ENCODE peak calls at places on chromosome 19, in four cellular contexts. One of them, this sample, is unnamed.
A peak's percentile ranks its signal among the peaks of the same experiment; 100 is the strongest.

GRCh38 chr19:54180691-54181091 is 7.7 kb upstream of the TMC4 start:
- DNase-seq in ascending aorta: no peak
- DNase-seq in H9: no peak
- DNase-seq in retinal pigment epithelial cell: no peak
- DNase-seq in this sample: no peak

GRCh38 chr19:655691-656090 is 7.3 kb downstream of the RNF126 start:
- DNase-seq in retinal pigment epithelial cell: no peak
- DNase-seq in ascending aorta: no peak
- DNase-seq in H9: no peak
- DNase-seq in this sample: no peak

GRCh38 chr19:12112701-12113100 is 27.4 kb downstream of the ZNF20 start:
- DNase-seq in retinal pigment epithelial cell: no peak
- DNase-seq in ascending aorta: no peak
- DNase-seq in H9: no peak
- DNase-seq in this sample: no peak

GRCh38 chr19:6427131-6427530 is 2.5 kb upstream of the KHSRP start:
- DNase-seq in ascending aorta: no peak
- DNase-seq in H9: no peak
- DNase-seq in retinal pigment epithelial cell: no peak
- DNase-seq in this sample: no peak

GRCh38 chr19:39949026-39949747 is 14.8 kb upstream of the FCGBP start:
- DNase-seq in ascending aorta: peak; percentile 9
- DNase-seq in H9: no peak
- DNase-seq in retinal pigment epithelial cell: no peak
- DNase-seq in this sample: no peak

GRCh38 chr19:4425531-4425930 is 23.1 kb downstream of the CHAF1A start:
- DNase-seq in ascending aorta: no peak
- DNase-seq in H9: no peak
- DNase-seq in retinal pigment epithelial cell: no peak
- DNase-seq in this sample: no peak

GRCh38 chr19:12628040-12629022 is 17.6 kb downstream of the ZNF791 start:
- DNase-seq in ascending aorta: no peak
- DNase-seq in H9: no peak
- DNase-seq in retinal pigment epithelial cell: no peak
- DNase-seq in this sample: no peak

GRCh38 chr19:48635966-48636858 is 967 bp downstream of the DBP start:
- DNase-seq in ascending aorta: peak; percentile 71
- DNase-seq in H9: no peak
- DNase-seq in retinal pigment epithelial cell: no peak
- DNase-seq in this sample: no peak

GRCh38 chr19:1239420-1239795 is 1.6 kb upstream of the CBARP start:
- DNase-seq in retinal pigment epithelial cell: no peak
- DNase-seq in H9: no peak
- DNase-seq in ascending aorta: no peak
- DNase-seq in this sample: no peak

GRCh38 chr19:28727133-28727834 is 485.7 kb downstream of the UQCRFS1 start:
- DNase-seq in H9: peak; percentile 83
- DNase-seq in ascending aorta: no peak
- DNase-seq in retinal pigment epithelial cell: no peak
- DNase-seq in this sample: peak; percentile 44

GRCh38 chr19:34428549-34429285 is 536 bp downstream of the UBA2 start:
- DNase-seq in H9: no peak
- DNase-seq in ascending aorta: peak; percentile 71
- DNase-seq in retinal pigment epithelial cell: no peak
- DNase-seq in this sample: no peak
- TF ChIP-seq CTCF in H9: no peak
- TF ChIP-seq CTCF in ascending aorta: no peak
- TF ChIP-seq CTCF in retinal pigment epithelial cell: no peak
- TF ChIP-seq CTCF in this sample: no peak

DNA sequence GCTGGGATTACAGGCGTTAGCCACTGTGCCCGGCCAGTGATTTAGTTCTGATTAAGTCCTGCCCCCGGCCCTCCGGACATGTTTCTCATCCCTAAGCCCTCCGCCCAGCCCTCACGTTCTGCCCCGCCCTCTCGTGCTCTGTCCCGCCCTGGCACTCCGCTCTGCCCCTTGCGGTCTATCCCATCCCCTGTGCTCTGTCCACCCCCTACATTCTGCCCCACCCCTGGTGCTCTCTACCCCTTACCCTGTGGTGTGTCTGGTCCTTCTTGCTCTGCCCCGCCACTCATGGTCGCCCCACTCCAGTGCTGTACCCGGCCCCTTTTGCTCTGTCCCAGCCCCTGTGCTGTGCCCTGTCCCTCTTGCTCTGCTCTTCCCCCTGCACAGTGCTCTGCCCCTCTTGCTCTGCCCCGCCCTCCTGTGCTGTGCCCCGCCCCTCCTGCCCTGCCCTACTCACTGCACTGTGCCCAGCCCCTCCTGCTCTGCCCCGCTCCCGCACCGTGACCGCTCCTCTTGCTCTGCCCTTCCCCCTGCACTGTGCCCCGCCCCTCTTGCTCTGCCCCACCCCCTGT is 3.0 kb downstream of the GTPBP3 start:
- DNase-seq in ascending aorta: no peak
- DNase-seq in retinal pigment epithelial cell: no peak
- DNase-seq in H9: peak; percentile 94
- DNase-seq in this sample: no peak
- TF ChIP-seq CTCF in ascending aorta: no peak
- TF ChIP-seq CTCF in retinal pigment epithelial cell: no peak
- TF ChIP-seq CTCF in H9: no peak
- TF ChIP-seq CTCF in this sample: no peak

DNA sequence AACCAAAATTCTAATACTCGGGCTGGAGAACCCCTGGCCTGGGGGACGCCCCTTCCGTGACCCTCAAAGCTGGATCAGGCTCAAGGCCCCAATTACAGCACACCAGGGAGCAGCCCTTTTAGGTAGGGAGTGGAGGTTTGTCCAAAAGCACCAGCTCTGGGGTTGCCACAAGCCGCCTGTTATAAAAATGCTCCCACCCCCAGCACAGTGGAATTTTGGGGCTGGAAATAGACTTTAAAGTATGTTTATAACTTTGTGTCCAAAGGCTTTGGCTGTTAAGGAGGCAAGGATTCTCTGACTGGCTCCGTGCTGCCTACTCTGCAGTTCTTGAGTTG is 564 bp upstream of the GMIP start:
- DNase-seq in retinal pigment epithelial cell: no peak
- DNase-seq in ascending aorta: no peak
- DNase-seq in H9: no peak
- DNase-seq in this sample: no peak
- TF ChIP-seq CTCF in retinal pigment epithelial cell: no peak
- TF ChIP-seq CTCF in ascending aorta: no peak
- TF ChIP-seq CTCF in H9: peak; percentile 2
- TF ChIP-seq CTCF in this sample: peak; percentile 56

GRCh38 chr19:45902651-45903625 is 525 bp upstream of the MYPOP start:
- DNase-seq in retinal pigment epithelial cell: peak; percentile 76
- DNase-seq in H9: peak; percentile 98
- DNase-seq in ascending aorta: peak; percentile 99
- DNase-seq in this sample: peak; percentile 99
- TF ChIP-seq CTCF in retinal pigment epithelial cell: no peak
- TF ChIP-seq CTCF in H9: no peak
- TF ChIP-seq CTCF in ascending aorta: no peak
- TF ChIP-seq CTCF in this sample: no peak

GRCh38 chr19:42396542-42397314 is 6.6 kb upstream of the CNFN start:
- DNase-seq in retinal pigment epithelial cell: peak; percentile 97
- DNase-seq in ascending aorta: peak; percentile 99
- DNase-seq in H9: peak; percentile 100
- DNase-seq in this sample: peak; percentile 97
- TF ChIP-seq CTCF in retinal pigment epithelial cell: no peak
- TF ChIP-seq CTCF in ascending aorta: no peak
- TF ChIP-seq CTCF in H9: no peak
- TF ChIP-seq CTCF in this sample: no peak

This sample was measured in natural killer cell.